ENCODE peak calls at places on chromosomes 12 and 14, in eight cellular contexts. Y, I, E, L, M, P, H and R are unnamed samples.

GRCh38 chr14:62897057-62897456 is 148.2 kb downstream of the KCNH5 start:
- DNase-seq in E (no peak), M (no peak), I (no peak), P (no peak), L (no peak), H (no peak), Y (no peak), R (no peak)

GRCh38 chr12:85955127-85955526 is 81.0 kb downstream of the NTS start:
- DNase-seq in P (no peak), Y (no peak), M (no peak), I (no peak), E (no peak), H (no peak), L (no peak), R (no peak)

GRCh38 chr12:21336656-21337055 is 1.9 kb upstream of the SLCO1A2 start:
- DNase-seq in Y (no peak), E (no peak), L (no peak), I (no peak), H (no peak), P (no peak), M (no peak), R (no peak)

GRCh38 chr12:82966160-82966559 is 279.5 kb downstream of the TMTC2 start:
- DNase-seq in H (no peak), M (no peak), L (no peak), Y (no peak), E (no peak), I (no peak), P (no peak), R (no peak)

GRCh38 chr14:32697114-32697513 is 241.6 kb upstream of the NPAS3 start:
- DNase-seq in M (no peak), L (no peak), H (no peak), Y (no peak), E (no peak), P (no peak), I (no peak), R (no peak)

GRCh38 chr14:77043177-77043983 is 14.9 kb upstream of the IRF2BPL start:
- DNase-seq in E (no peak), M (no peak), L (peak), H (no peak), P (peak), I (peak), Y (no peak), R (no peak)

GRCh38 chr14:61188936-61189808 is 92.0 kb downstream of the TMEM30B start:
- DNase-seq in E (no peak), I (peak), P (peak), H (peak), L (peak), Y (peak), M (peak), R (peak)

GRCh38 chr12:123258593-123258992 is 13.1 kb downstream of the CDK2AP1 start:
- DNase-seq in P (no peak), E (no peak), H (no peak), Y (no peak), L (no peak), I (no peak), M (no peak), R (no peak)

GRCh38 chr14:33951183-33951840 is 438 bp upstream of the EGLN3 start:
- DNase-seq in H (no peak), M (no peak), P (no peak), L (no peak), Y (no peak), I (no peak), E (no peak), R (no peak)

GRCh38 chr14:66746316-66747006 is 238.5 kb downstream of the GPHN start:
- DNase-seq in I (peak), H (no peak), L (peak), M (peak), P (peak), E (no peak), Y (no peak), R (no peak)

GRCh38 chr12:105983622-105984325 is 155.0 kb downstream of the NUAK1 start:
- DNase-seq in Y (no peak), H (no peak), I (no peak), E (no peak), L (peak), M (no peak), P (no peak), R (no peak)

GRCh38 chr12:91923864-91924263 is 221.8 kb downstream of the BTG1 start:
- DNase-seq in P (no peak), H (no peak), L (no peak), Y (no peak), I (no peak), E (no peak), M (no peak), R (no peak)

GRCh38 chr14:71555654-71556559 is 376.3 kb upstream of the RGS6 start:
- DNase-seq in L (no peak), Y (no peak), I (peak), M (no peak), H (no peak), E (peak), P (no peak), R (no peak)

GRCh38 chr14:100581228-100582145 is 5.7 kb downstream of the BEGAIN start:
- DNase-seq in H (no peak), L (no peak), I (no peak), M (no peak), Y (no peak), P (no peak), E (no peak), R (no peak)

GRCh38 chr12:22215467-22216253 is 118.8 kb downstream of the ST8SIA1 start:
- DNase-seq in Y (no peak), E (no peak), H (no peak), I (no peak), M (no peak), L (peak), P (no peak), R (no peak)

GRCh38 chr12:57171668-57172067 is 24.2 kb upstream of the LRP1-AS start:
- DNase-seq in P (no peak), L (no peak), H (no peak), M (no peak), I (no peak), E (no peak), Y (no peak), R (no peak)

GRCh38 chr14:59755388-59755787 is 115.2 kb downstream of the RTN1 start:
- DNase-seq in M (no peak), E (no peak), H (no peak), Y (no peak), P (peak), L (no peak), I (no peak), R (no peak)

GRCh38 chr12:89556976-89557375 is 31.1 kb upstream of the POC1B start:
- DNase-seq in P (no peak), Y (no peak), I (no peak), H (no peak), E (no peak), M (no peak), L (no peak), R (no peak)

GRCh38 chr14:104600141-104600643 is 4.4 kb downstream of the TMEM179 start:
- DNase-seq in H (no peak), Y (no peak), M (no peak), L (no peak), E (no peak), P (no peak), I (no peak), R (no peak)

GRCh38 chr12:116528067-116528466 is 31.1 kb upstream of the MAP1LC3B2 start:
- DNase-seq in H (no peak), I (no peak), P (no peak), L (no peak), E (no peak), M (no peak), Y (no peak), R (no peak)

GRCh38 chr12:29023436-29024076 is 125.5 kb upstream of the FAR2 start:
- DNase-seq in E (no peak), M (no peak), I (no peak), Y (no peak), H (no peak), L (no peak), P (no peak), R (no peak)

GRCh38 chr12:29025936-29026335 is 123.1 kb upstream of the FAR2 start:
- DNase-seq in P (no peak), I (no peak), H (no peak), L (no peak), M (no peak), E (no peak), Y (no peak), R (no peak)

GRCh38 chr12:29030006-29030405 is 119.1 kb upstream of the FAR2 start:
- DNase-seq in I (no peak), M (no peak), P (no peak), H (no peak), L (no peak), E (no peak), Y (no peak), R (no peak)

GRCh38 chr12:29026419-29026818 is 122.7 kb upstream of the FAR2 start:
- DNase-seq in L (no peak), I (peak), H (no peak), Y (no peak), P (no peak), E (no peak), M (no peak), R (no peak)

GRCh38 chr12:29024117-29024516 is 125.0 kb upstream of the FAR2 start:
- DNase-seq in L (no peak), E (no peak), I (no peak), M (no peak), P (no peak), Y (no peak), H (no peak), R (no peak)
- TF ChIP-seq CTCF in L (no peak), E (no peak), I (no peak), M (peak), P (peak), Y (no peak), H (no peak), R (peak)

GRCh38 chr12:2009623-2010022 is 5.4 kb upstream of the DCP1B start:
- DNase-seq in I (no peak), H (no peak), E (no peak), P (peak), L (no peak), M (no peak), Y (no peak), R (no peak)

GRCh38 chr12:2008677-2009076 is 4.4 kb upstream of the DCP1B start:
- DNase-seq in I (no peak), P (no peak), E (no peak), M (no peak), Y (no peak), L (no peak), H (no peak), R (no peak)

GRCh38 chr12:2013111-2013510 is 8.9 kb upstream of the DCP1B start:
- DNase-seq in Y (no peak), P (no peak), I (no peak), L (no peak), H (no peak), E (no peak), M (no peak), R (no peak)

GRCh38 chr12:2013527-2014223 is 9.4 kb upstream of the DCP1B start:
- DNase-seq in L (no peak), M (no peak), Y (peak), P (peak), H (peak), E (no peak), I (no peak), R (no peak)

GRCh38 chr12:2011641-2012607 is 7.7 kb upstream of the DCP1B start:
- DNase-seq in I (no peak), M (no peak), H (no peak), L (no peak), Y (no peak), P (no peak), E (no peak), R (no peak)
- TF ChIP-seq CTCF in I (no peak), M (no peak), H (no peak), L (no peak), Y (no peak), P (no peak), E (no peak), R (no peak)

GRCh38 chr14:55592426-55592825 is 12.4 kb downstream of the KTN1 start:
- DNase-seq in Y (no peak), M (no peak), P (no peak), L (no peak), H (no peak), I (no peak), E (no peak), R (no peak)
- TF ChIP-seq CTCF in Y (no peak), M (no peak), P (no peak), L (no peak), H (no peak), I (no peak), E (no peak), R (no peak)

GRCh38 chr14:23729720-23730387 is 93.7 kb downstream of the DHRS2 start:
- DNase-seq in L (no peak), M (no peak), P (no peak), E (no peak), H (no peak), I (no peak), Y (no peak), R (no peak)
- TF ChIP-seq CTCF in L (peak), M (no peak), P (no peak), E (no peak), H (no peak), I (no peak), Y (no peak), R (peak)

GRCh38 chr14:68661226-68662225 is 131.3 kb downstream of the ZFP36L1 start:
- DNase-seq in E (no peak), M (no peak), P (peak), Y (no peak), L (no peak), H (no peak), I (no peak), R (no peak)
- TF ChIP-seq CTCF in E (no peak), M (no peak), P (no peak), Y (no peak), L (no peak), H (no peak), I (no peak), R (no peak)

GRCh38 chr12:121980211-121980891 is 41.3 kb upstream of the BCL7A start:
- DNase-seq in E (no peak), Y (no peak), P (no peak), I (no peak), M (no peak), L (peak), H (no peak), R (no peak)
- TF ChIP-seq CTCF in E (no peak), Y (no peak), P (no peak), I (no peak), M (no peak), L (no peak), H (no peak), R (no peak)

GRCh38 chr14:94177806-94178205 is 3.7 kb downstream of the PPP4R4 start:
- DNase-seq in Y (no peak), H (no peak), M (no peak), I (no peak), E (no peak), L (no peak), P (no peak), R (no peak)
- TF ChIP-seq CTCF in Y (no peak), H (no peak), M (no peak), I (no peak), E (no peak), L (no peak), P (no peak), R (no peak)

GRCh38 chr12:171276-171675 is 42.7 kb downstream of the SLC6A12 start:
- DNase-seq in Y (no peak), H (no peak), M (no peak), P (no peak), E (no peak), I (no peak), L (no peak), R (no peak)

GRCh38 chr12:168201-168600 is 45.8 kb downstream of the SLC6A12 start:
- DNase-seq in L (no peak), E (no peak), P (no peak), H (no peak), M (no peak), Y (no peak), I (no peak), R (no peak)

GRCh38 chr12:168763-169525 is 45.0 kb downstream of the SLC6A12 start:
- DNase-seq in L (no peak), Y (no peak), M (no peak), E (no peak), P (peak), H (no peak), I (peak), R (no peak)

GRCh38 chr12:170361-171225 is 43.4 kb downstream of the SLC6A12 start:
- DNase-seq in Y (no peak), M (no peak), I (no peak), H (no peak), P (no peak), L (no peak), E (no peak), R (no peak)

GRCh38 chr12:169528-170360 is 44.2 kb downstream of the SLC6A12 start:
- DNase-seq in H (no peak), M (peak), P (no peak), Y (peak), I (no peak), E (no peak), L (no peak), R (no peak)
- TF ChIP-seq CTCF in H (no peak), M (peak), P (peak), Y (peak), I (no peak), E (no peak), L (peak), R (peak)

GRCh38 chr12:107400686-107401447 is 284.7 kb upstream of the PWP1 start:
- DNase-seq in M (no peak), P (no peak), Y (no peak), H (no peak), L (peak), I (peak), E (no peak), R (no peak)

GRCh38 chr12:107404981-107405380 is 280.6 kb upstream of the PWP1 start:
- DNase-seq in L (peak), E (no peak), M (peak), I (peak), H (no peak), P (peak), Y (no peak), R (no peak)

GRCh38 chr12:107405436-107405835 is 280.2 kb upstream of the PWP1 start:
- DNase-seq in L (no peak), M (no peak), I (no peak), P (no peak), Y (no peak), H (no peak), E (no peak), R (no peak)

GRCh38 chr12:107399061-107399460 is 286.5 kb upstream of the PWP1 start:
- DNase-seq in Y (no peak), P (no peak), I (no peak), M (no peak), L (peak), H (no peak), E (no peak), R (no peak)

DNA sequence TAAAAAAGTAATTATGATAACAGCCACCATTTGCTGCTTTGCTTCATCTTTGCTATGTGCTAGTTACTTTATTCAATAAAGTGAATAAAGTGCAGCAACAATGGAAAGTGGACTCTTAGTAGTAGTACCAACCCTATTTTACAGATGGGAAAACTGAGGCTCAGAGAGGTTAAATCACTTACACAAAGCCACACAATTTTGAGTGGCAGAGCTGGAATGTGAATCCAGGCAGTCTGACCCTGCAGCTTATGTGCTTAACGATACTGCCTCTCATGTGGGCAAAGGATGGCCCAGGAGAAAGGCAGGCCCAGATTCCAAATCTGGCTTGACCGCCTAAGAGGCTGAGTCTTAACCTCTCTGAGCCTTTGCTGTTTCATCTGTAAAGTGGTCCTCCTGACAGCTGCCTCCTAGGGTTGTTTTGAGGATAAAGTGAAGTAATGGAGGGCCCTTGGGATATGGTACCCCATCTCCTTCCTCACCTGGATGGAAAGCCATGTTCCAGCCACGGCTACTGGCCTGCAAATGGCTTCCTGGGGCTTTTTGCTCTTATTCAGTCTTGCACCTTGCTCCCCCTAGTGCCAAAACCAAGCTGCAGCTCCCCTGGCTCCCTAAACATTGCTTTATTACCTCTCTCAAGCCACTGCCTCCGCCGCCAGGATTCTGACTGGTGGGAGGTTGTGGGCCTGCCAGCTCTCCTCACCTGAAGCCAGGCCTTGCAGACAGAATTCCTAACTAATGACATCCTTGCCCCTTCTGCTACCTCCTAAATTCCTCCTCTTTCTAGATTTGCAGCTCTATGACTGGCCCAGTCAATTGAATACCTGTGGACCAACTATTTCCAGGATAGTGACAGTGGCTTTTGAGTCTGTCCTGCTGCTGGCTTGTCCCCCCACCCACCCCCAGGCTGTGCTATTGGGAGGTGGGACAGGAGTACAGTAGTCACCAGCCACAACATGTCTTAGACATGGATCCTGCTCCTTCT is 283.3 kb upstream of the PWP1 start:
- DNase-seq in E (peak), M (peak), L (peak), P (peak), Y (peak), I (peak), H (peak), R (peak)
- TF ChIP-seq CTCF in E (peak), M (peak), L (peak), P (peak), Y (peak), I (peak), H (peak), R (peak)

GRCh38 chr14:22226381-22226780 is 362.6 kb downstream of the DAD1 start:
- DNase-seq in E (no peak), M (no peak), L (peak), P (no peak), I (peak), Y (no peak), H (no peak), R (no peak)
- TF ChIP-seq CTCF in E (no peak), M (peak), L (peak), P (no peak), I (no peak), Y (no peak), H (no peak), R (no peak)